ENCODE peak calls at places on chromosome 2, in eight cellular contexts. I, J, U, L, R, Z, N and A are unnamed samples.

GRCh38 chr2:21890041-21890440 is 766.3 kb downstream of the TDRD15 start:
- DNase-seq in I (no peak), J (no peak), U (no peak), L (no peak), R (no peak), Z (no peak), N (no peak), A (no peak)

GRCh38 chr2:132955871-132956615 is 286.0 kb upstream of the LYPD1 start:
- DNase-seq in I (no peak), J (no peak), U (no peak), L (no peak), R (no peak), Z (no peak), N (peak; percentile 73), A (no peak)

GRCh38 chr2:213213186-213213585 is 61.8 kb upstream of the IKZF2 start:
- DNase-seq in I (no peak), J (no peak), U (no peak), L (no peak), R (no peak), Z (no peak), N (no peak), A (no peak)

GRCh38 chr2:58427572-58428285 is 186.6 kb upstream of the FANCL start:
- DNase-seq in I (no peak), J (no peak), U (peak; percentile 77), L (peak; percentile 29), R (no peak), Z (no peak), N (peak; percentile 60), A (no peak)

GRCh38 chr2:136117391-136117841 is 533 bp downstream of the CXCR4 start:
- DNase-seq in I (peak; percentile 71), J (peak; percentile 12), U (no peak), L (no peak), R (no peak), Z (peak; percentile 81), N (peak; percentile 52), A (peak; percentile 20)

GRCh38 chr2:38122344-38122743 is 46.4 kb upstream of the CYP1B1 start:
- DNase-seq in I (no peak), J (no peak), U (no peak), L (no peak), R (peak; percentile 40), Z (no peak), N (peak; percentile 42), A (no peak)

GRCh38 chr2:3325458-3326181 is 52.0 kb downstream of the EIPR1 start:
- DNase-seq in I (no peak), J (no peak), U (no peak), L (no peak), R (no peak), Z (no peak), N (no peak), A (no peak)

GRCh38 chr2:129050116-129050515 is 731.4 kb upstream of the HS6ST1 start:
- DNase-seq in I (no peak), J (no peak), U (no peak), L (no peak), R (no peak), Z (no peak), N (no peak), A (no peak)

GRCh38 chr2:240371461-240372000 is 63.9 kb upstream of the GPC1 start:
- DNase-seq in I (no peak), J (no peak), U (no peak), L (no peak), R (no peak), Z (no peak), N (no peak), A (no peak)

GRCh38 chr2:236073867-236074655 is 94.1 kb downstream of the GBX2 start:
- DNase-seq in I (no peak), J (no peak), U (no peak), L (no peak), R (no peak), Z (no peak), N (no peak), A (no peak)

GRCh38 chr2:51413726-51414125 is 381.8 kb upstream of the NRXN1 start:
- DNase-seq in I (no peak), J (peak; percentile 7), U (no peak), L (no peak), R (no peak), Z (no peak), N (peak; percentile 64), A (no peak)

GRCh38 chr2:34105015-34105767 is 506.1 kb upstream of the FAM98A start:
- DNase-seq in I (no peak), J (peak; percentile 90), U (no peak), L (no peak), R (no peak), Z (no peak), N (peak; percentile 89), A (peak; percentile 92)

GRCh38 chr2:133777607-133778006 is 209.3 kb upstream of the NCKAP5 start:
- DNase-seq in I (no peak), J (peak; percentile 80), U (no peak), L (no peak), R (no peak), Z (no peak), N (peak; percentile 63), A (peak; percentile 72)

GRCh38 chr2:79938648-79939047 is 365.9 kb downstream of the LRRTM1 start:
- DNase-seq in I (no peak), J (no peak), U (no peak), L (no peak), R (no peak), Z (no peak), N (no peak), A (no peak)

GRCh38 chr2:102238039-102238756 is 51.4 kb downstream of the IL1RL2 start:
- DNase-seq in I (no peak), J (no peak), U (peak; percentile 19), L (no peak), R (no peak), Z (no peak), N (peak; percentile 23), A (no peak)

GRCh38 chr2:18156421-18156820 is 278.0 kb downstream of the KCNS3 start:
- DNase-seq in I (no peak), J (no peak), U (no peak), L (no peak), R (no peak), Z (no peak), N (no peak), A (no peak)

GRCh38 chr2:204749319-204749718 is 204.0 kb downstream of the PARD3B start:
- DNase-seq in I (no peak), J (peak; percentile 76), U (no peak), L (no peak), R (no peak), Z (no peak), N (peak; percentile 85), A (peak; percentile 61)

GRCh38 chr2:230885467-230886130 is 20.9 kb downstream of the ITM2C start:
- DNase-seq in I (no peak), J (no peak), U (no peak), L (no peak), R (no peak), Z (no peak), N (peak; percentile 62), A (no peak)

GRCh38 chr2:166167451-166167850 is 39.6 kb upstream of the SCN1A start:
- DNase-seq in I (no peak), J (no peak), U (no peak), L (no peak), R (no peak), Z (no peak), N (peak; percentile 74), A (no peak)

GRCh38 chr2:10499275-10499907 is 51.3 kb upstream of the ODC1 start:
- DNase-seq in I (no peak), J (peak; percentile 12), U (no peak), L (no peak), R (no peak), Z (no peak), N (no peak), A (peak; percentile 50)

GRCh38 chr2:14015113-14015512 is 617.4 kb upstream of the LRATD1 start:
- DNase-seq in I (no peak), J (peak; percentile 11), U (no peak), L (no peak), R (no peak), Z (no peak), N (peak; percentile 0), A (no peak)

GRCh38 chr2:69583434-69583833 is 60.1 kb downstream of the AAK1 start:
- DNase-seq in I (no peak), J (no peak), U (peak; percentile 50), L (no peak), R (no peak), Z (peak; percentile 23), N (no peak), A (no peak)
- H3K4me1 ChIP-seq in I (no peaks in the 10 kb centered on the region), J (peaks cover 23% of the 10 kb centered on the region), U (peaks cover 14% of the 10 kb centered on the region), L (no peaks in the 10 kb centered on the region), R (peaks cover 29% of the 10 kb centered on the region), Z (peaks cover 88% of the 10 kb centered on the region), N (peaks cover 4% of the 10 kb centered on the region), A (peaks cover 14% of the 10 kb centered on the region)

DNA sequence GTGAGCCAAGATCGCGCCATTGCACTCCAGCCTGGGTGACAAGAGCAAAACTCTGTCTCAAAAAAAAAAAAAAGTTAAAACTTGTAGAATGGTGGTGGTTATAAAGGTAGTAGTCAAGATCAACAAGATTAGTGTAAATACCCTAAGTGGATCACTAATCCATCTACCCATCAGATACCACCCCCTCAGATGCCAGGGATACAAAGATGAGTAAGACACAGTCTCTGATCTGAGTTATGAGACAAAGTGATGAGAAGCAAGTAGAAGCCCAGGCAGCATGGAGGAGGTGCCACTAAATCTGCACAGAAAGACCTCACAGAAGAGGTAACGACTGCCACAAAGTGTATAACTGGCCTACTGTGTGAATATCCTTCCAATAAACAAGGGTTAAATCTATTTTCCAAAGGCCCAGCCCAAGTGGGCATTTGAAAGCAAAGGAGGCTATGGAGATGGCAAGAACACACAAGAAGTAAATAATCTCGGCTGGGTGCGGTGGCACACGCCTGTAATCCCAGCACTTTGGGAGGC is 20.2 kb downstream of the NFE2L2 start:
- DNase-seq in I (no peak), J (no peak), U (no peak), L (no peak), R (no peak), Z (no peak), N (no peak), A (no peak)
- H3K27ac ChIP-seq in I (no peak overlapping the region), J (no peak overlapping the region), U (no peak overlapping the region), L (peak overlapping the region; percentile 69), R (peak overlapping the region; percentile 50), Z (no peak overlapping the region), N (peak overlapping the region; percentile 45), A (no peak overlapping the region)

DNA sequence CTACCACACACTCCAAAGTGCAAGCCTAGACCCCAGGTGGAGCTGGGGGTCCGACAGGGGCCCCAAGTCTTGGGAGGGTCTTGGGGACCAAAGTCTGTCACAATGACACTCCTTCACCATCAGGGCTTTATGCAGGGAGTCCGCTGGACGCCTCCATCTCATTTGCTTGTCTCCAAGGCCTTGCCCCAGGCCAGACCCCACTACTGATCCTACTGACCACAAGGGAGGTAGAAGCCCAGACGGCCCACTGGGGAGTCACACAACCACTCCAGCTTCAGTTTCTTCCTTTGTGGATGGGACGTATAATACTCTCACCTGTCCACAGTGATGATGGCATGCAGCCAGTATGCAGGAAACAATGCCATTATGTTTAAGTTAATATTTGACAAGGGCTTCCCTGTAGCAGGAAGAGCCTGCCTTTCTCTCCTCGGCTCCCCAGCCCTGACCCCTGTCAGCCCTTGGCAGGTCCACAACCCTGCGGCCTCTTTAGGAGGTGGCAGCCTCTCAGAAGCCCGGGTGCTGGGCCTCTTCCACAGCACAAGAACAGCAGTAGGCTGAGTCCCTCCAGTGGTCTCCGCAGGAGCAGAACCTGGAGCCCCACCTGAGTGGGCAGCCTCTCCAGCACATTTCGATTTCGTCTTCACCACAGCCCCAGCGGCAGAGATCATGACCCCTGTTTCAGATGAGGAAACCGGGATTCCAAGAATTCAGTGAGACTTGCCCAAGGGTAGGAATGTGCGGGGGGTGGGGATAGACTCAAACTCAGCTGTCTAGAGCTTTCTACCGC is 6.5 kb downstream of the BIN1 start:
- DNase-seq in I (no peak), J (peak; percentile 71), U (peak; percentile 88), L (no peak), R (no peak), Z (no peak), N (peak; percentile 40), A (no peak)
- H3K4me1 ChIP-seq in I (no peaks in the 10 kb centered on the region), J (peaks cover 27% of the 10 kb centered on the region), U (peaks cover 4% of the 10 kb centered on the region), L (peaks cover 11% of the 10 kb centered on the region), R (peaks cover 18% of the 10 kb centered on the region), Z (no peaks in the 10 kb centered on the region), N (peaks cover 5% of the 10 kb centered on the region), A (peaks cover under 1% of the 10 kb centered on the region)

GRCh38 chr2:75022516-75022915 is 64.1 kb downstream of the POLE4 start:
- DNase-seq in I (no peak), J (no peak), U (no peak), L (no peak), R (no peak), Z (no peak), N (peak; percentile 72), A (no peak)
- H3K27ac ChIP-seq in I (no peak overlapping the region), J (no peak overlapping the region), U (no peak overlapping the region), L (no peak overlapping the region), R (no peak overlapping the region), Z (no peak overlapping the region), N (no peak overlapping the region), A (no peak overlapping the region)